ENCODE peak calls at places on chromosomes 4 and X, in nine cellular contexts. B is IMR-90; X is activated CD8-positive, alpha-beta T cell treated with anti-CD3 and anti-CD28 coated beads for 36 hours; L is psoas muscle; D is HepG2; A is Calu3; V is osteocyte; Y is colonic mucosa; E is fibroblast of lung. P is an unnamed sample.

GRCh38 chr4:70874268-70875156 is 27.7 kb upstream of the MOB1B start:
- DNase-seq in B (no peak), X (no peak), L (no peak), D (no peak), A (no peak), V (no peak), Y (no peak), E (no peak), P (no peak)

GRCh38 chr4:147453561-147454141 is 27.2 kb upstream of the EDNRA start:
- DNase-seq in B (peak), X (no peak), L (no peak), D (no peak), A (peak), V (no peak), Y (no peak), E (peak), P (no peak)

GRCh38 chr4:64784125-64784524 is 374.9 kb upstream of the TECRL start:
- DNase-seq in B (no peak), X (no peak), L (no peak), D (no peak), A (no peak), V (no peak), Y (no peak), E (no peak), P (no peak)

GRCh38 chrX:41045960-41046567 is 39.2 kb upstream of the USP9X start:
- DNase-seq in B (peak), X (no peak), L (no peak), D (no peak), A (no peak), V (no peak), Y (peak), E (peak), P (no peak)

GRCh38 chr4:41359069-41359769 is 102.5 kb downstream of the UCHL1 start:
- DNase-seq in B (no peak), X (no peak), L (no peak), D (no peak), A (peak), V (no peak), Y (no peak), E (no peak), P (no peak)

GRCh38 chrX:68881911-68882310 is 53.1 kb downstream of the EFNB1 start:
- DNase-seq in B (no peak), X (no peak), L (no peak), D (no peak), A (no peak), V (no peak), Y (no peak), E (no peak), P (no peak)

GRCh38 chr4:83569967-83570366 is 34.1 kb downstream of the GPAT3 start:
- DNase-seq in B (no peak), X (no peak), L (no peak), D (no peak), A (peak), V (no peak), Y (no peak), E (no peak), P (no peak)

GRCh38 chr4:42786350-42787070 is 106.0 kb upstream of the GRXCR1 start:
- DNase-seq in B (no peak), X (no peak), L (no peak), D (no peak), A (no peak), V (no peak), Y (no peak), E (no peak), P (no peak)

GRCh38 chr4:54189140-54189539 is 40.0 kb upstream of the PDGFRA start:
- DNase-seq in B (peak), X (no peak), L (no peak), D (no peak), A (no peak), V (no peak), Y (no peak), E (peak), P (no peak)

GRCh38 chrX:96052078-96052477 is 632.6 kb upstream of the DIAPH2 start:
- DNase-seq in B (no peak), X (no peak), L (no peak), D (no peak), A (no peak), V (no peak), Y (no peak), E (no peak), P (no peak)

GRCh38 chr4:16126714-16127113 is 42.9 kb upstream of the PROM1 start:
- DNase-seq in B (no peak), X (no peak), L (no peak), D (no peak), A (no peak), V (no peak), Y (no peak), E (no peak), P (no peak)

GRCh38 chrX:153820601-153821000 is 9.7 kb downstream of the PDZD4 start:
- DNase-seq in B (no peak), X (no peak), L (no peak), D (no peak), A (no peak), V (no peak), Y (no peak), E (no peak), P (no peak)

GRCh38 chr4:26015133-26015651 is 101.2 kb downstream of the SMIM20 start:
- DNase-seq in B (peak), X (no peak), L (peak), D (no peak), A (no peak), V (no peak), Y (no peak), E (peak), P (no peak)

GRCh38 chrX:21926527-21927278 is 13.8 kb upstream of the SMS start:
- DNase-seq in B (peak), X (no peak), L (no peak), D (peak), A (peak), V (no peak), Y (no peak), E (peak), P (no peak)

GRCh38 chrX:129359269-129359668 is 164.0 kb downstream of the SMARCA1 start:
- DNase-seq in B (peak), X (peak), L (no peak), D (peak), A (no peak), V (no peak), Y (no peak), E (peak), P (no peak)

GRCh38 chr4:89123418-89123817 is 12.1 kb downstream of the TIGD2 start:
- DNase-seq in B (peak), X (no peak), L (no peak), D (peak), A (peak), V (no peak), Y (no peak), E (peak), P (no peak)

GRCh38 chr4:82517043-82517442 is 44.7 kb downstream of the TMEM150C start:
- DNase-seq in B (peak), X (no peak), L (no peak), D (no peak), A (no peak), V (no peak), Y (no peak), E (peak), P (no peak)

GRCh38 chr4:110159544-110159943 is 38.9 kb downstream of the ELOVL6 start:
- DNase-seq in B (no peak), X (no peak), L (no peak), D (no peak), A (no peak), V (no peak), Y (no peak), E (no peak), P (no peak)

GRCh38 chrX:100587846-100588245 is 3.1 kb downstream of the TNMD start:
- DNase-seq in B (no peak), X (no peak), L (no peak), D (no peak), A (no peak), V (no peak), Y (no peak), E (peak), P (no peak)

GRCh38 chrX:103919336-103919682 is 43.1 kb upstream of the TMSB15B start:
- DNase-seq in B (peak), X (no peak), L (no peak), D (no peak), A (peak), V (no peak), Y (peak), E (peak), P (no peak)

GRCh38 chr4:100962698-100963097 is 384.6 kb downstream of the PPP3CA start:
- DNase-seq in B (no peak), X (peak), L (no peak), D (no peak), A (no peak), V (no peak), Y (no peak), E (no peak), P (no peak)

GRCh38 chr4:110119880-110120279 is 78.5 kb downstream of the ELOVL6 start:
- DNase-seq in B (peak), X (no peak), L (no peak), D (no peak), A (no peak), V (no peak), Y (no peak), E (peak), P (no peak)

GRCh38 chrX:131729295-131729694 is 185.4 kb downstream of the OR13H1 start:
- DNase-seq in B (peak), X (no peak), L (peak), D (no peak), A (no peak), V (peak), Y (peak), E (no peak), P (peak)
- TF ChIP-seq CTCF in B (peak), X (no peak), L (peak), D (no peak), A (no peak), V (no peak), Y (no peak), E (no peak), P (peak)

DNA sequence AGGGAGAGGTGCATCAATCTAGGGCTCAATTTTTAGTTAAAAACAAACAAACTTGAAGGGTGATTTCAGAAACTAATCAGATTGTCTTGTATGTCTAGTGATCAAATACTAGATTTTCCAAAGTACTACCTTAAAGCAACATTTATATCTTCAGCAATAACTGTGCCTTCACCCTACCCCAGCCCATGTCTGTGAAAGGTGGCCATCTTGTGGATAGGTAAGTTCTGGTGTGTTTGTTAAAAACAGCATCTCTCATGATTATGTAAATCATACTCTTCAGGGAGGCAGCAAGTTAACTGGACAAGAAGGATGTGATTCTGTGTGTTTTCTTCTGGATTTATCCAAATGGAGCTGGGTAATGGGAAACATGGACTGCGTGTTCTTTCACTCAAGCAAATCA is 81.4 kb upstream of the ACSL1 start:
- DNase-seq in B (no peak), X (no peak), L (no peak), D (no peak), A (no peak), V (no peak), Y (no peak), E (no peak), P (no peak)
- TF ChIP-seq CTCF in B (no peak), X (no peak), L (no peak), D (peak), A (no peak), V (no peak), Y (no peak), E (no peak), P (no peak)

GRCh38 chrX:55908685-55909212 is 191.2 kb downstream of the RRAGB start:
- DNase-seq in B (no peak), X (peak), L (no peak), D (no peak), A (peak), V (no peak), Y (peak), E (peak), P (no peak)

GRCh38 chrX:55907968-55908607 is 190.5 kb downstream of the RRAGB start:
- DNase-seq in B (no peak), X (peak), L (peak), D (no peak), A (peak), V (peak), Y (peak), E (peak), P (no peak)
- TF ChIP-seq CTCF in B (peak), X (peak), L (peak), D (no peak), A (peak), V (peak), Y (peak), E (peak), P (peak)

DNA sequence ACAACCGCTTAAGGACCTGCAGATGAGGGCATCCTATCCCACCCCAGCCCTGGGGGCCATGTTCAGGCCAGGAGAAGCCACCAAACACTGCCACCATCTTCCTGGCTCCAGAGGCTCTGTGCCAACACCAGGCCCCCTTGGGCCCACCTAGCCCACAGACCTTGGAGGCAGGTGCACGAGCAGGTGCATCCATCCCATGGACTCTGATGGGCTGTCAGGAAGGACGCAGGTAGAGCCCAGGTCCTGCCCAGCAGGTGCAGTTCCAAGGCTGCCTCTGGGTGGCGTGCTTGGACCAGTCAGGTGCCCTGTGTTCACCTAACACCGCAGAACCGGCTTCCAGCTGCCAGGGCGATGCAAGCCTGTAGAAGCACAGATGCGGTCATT is 22.8 kb upstream of the PDE6B start:
- DNase-seq in B (no peak), X (peak), L (no peak), D (peak), A (peak), V (peak), Y (peak), E (no peak), P (no peak)
- TF ChIP-seq CTCF in B (no peak), X (peak), L (peak), D (peak), A (no peak), V (no peak), Y (peak), E (peak), P (peak)

GRCh38 chrX:20060961-20061868 is 55.5 kb downstream of the MAP7D2 start:
- DNase-seq in B (no peak), X (no peak), L (no peak), D (no peak), A (no peak), V (no peak), Y (no peak), E (no peak), P (no peak)

GRCh38 chrX:20053537-20053936 is 62.7 kb upstream of the BCLAF3 start:
- DNase-seq in B (no peak), X (no peak), L (no peak), D (no peak), A (no peak), V (no peak), Y (no peak), E (no peak), P (no peak)

GRCh38 chrX:20059467-20060128 is 57.1 kb downstream of the MAP7D2 start:
- DNase-seq in B (no peak), X (no peak), L (no peak), D (no peak), A (peak), V (no peak), Y (no peak), E (no peak), P (no peak)

GRCh38 chrX:20056704-20057103 is 60.0 kb downstream of the MAP7D2 start:
- DNase-seq in B (peak), X (no peak), L (no peak), D (no peak), A (peak), V (no peak), Y (no peak), E (no peak), P (no peak)

DNA sequence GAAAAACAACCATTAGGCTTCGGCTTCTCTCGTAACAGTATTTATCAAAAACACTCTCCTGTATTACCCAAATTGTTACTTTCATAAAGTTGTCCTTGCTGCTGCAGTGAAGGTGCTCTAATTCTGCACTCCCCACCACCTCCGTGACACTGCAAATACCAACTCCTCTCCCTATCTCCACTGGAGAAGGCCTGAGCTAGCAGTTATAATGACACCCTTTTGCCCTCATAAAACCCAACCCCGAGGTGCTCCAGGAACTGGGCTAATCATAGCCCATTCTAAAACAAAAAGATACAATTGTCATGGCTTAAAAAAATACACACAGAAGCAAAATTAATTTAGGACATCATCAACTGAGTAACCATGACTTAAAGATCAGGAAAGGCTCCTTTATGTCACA is 59.2 kb downstream of the MAP7D2 start:
- DNase-seq in B (no peak), X (no peak), L (no peak), D (no peak), A (no peak), V (no peak), Y (no peak), E (no peak), P (no peak)
- TF ChIP-seq CTCF in B (no peak), X (no peak), L (no peak), D (no peak), A (no peak), V (no peak), Y (no peak), E (no peak), P (no peak)

P was measured in suprapubic skin.